ENCODE peak calls at places on chromosomes 13 and 19, in five cellular contexts. One of them, this sample, is unnamed.

GRCh38 chr19:35140898-35141626 is 2.0 kb upstream of the FXYD7 start:
- DNase-seq in mammary epithelial cell: peak; percentile 88
- DNase-seq in type B pancreatic cell: peak; percentile 94
- DNase-seq in heart left ventricle: peak; percentile 94
- DNase-seq in ascending aorta: peak; percentile 77
- DNase-seq in this sample: peak; percentile 94

GRCh38 chr13:45773236-45773635 is 71.1 kb downstream of the CBY2 start:
- DNase-seq in mammary epithelial cell: peak; percentile 65
- DNase-seq in type B pancreatic cell: no peak
- DNase-seq in heart left ventricle: no peak
- DNase-seq in ascending aorta: no peak
- DNase-seq in this sample: no peak

GRCh38 chr13:28447989-28448388 is 46.9 kb downstream of the FLT1 start:
- DNase-seq in mammary epithelial cell: no peak
- DNase-seq in type B pancreatic cell: no peak
- DNase-seq in heart left ventricle: no peak
- DNase-seq in ascending aorta: no peak
- DNase-seq in this sample: no peak

GRCh38 chr19:48842744-48843162 is 6.5 kb upstream of the HSD17B14 start:
- DNase-seq in mammary epithelial cell: no peak
- DNase-seq in type B pancreatic cell: no peak
- DNase-seq in heart left ventricle: no peak
- DNase-seq in ascending aorta: no peak
- DNase-seq in this sample: peak; percentile 52

GRCh38 chr13:50228527-50228926 is 213.3 kb downstream of the KCNRG start:
- DNase-seq in mammary epithelial cell: no peak
- DNase-seq in type B pancreatic cell: no peak
- DNase-seq in heart left ventricle: no peak
- DNase-seq in ascending aorta: no peak
- DNase-seq in this sample: no peak

GRCh38 chr13:90485441-90485840 is 862.0 kb upstream of the MIR17HG start:
- DNase-seq in mammary epithelial cell: peak; percentile 80
- DNase-seq in type B pancreatic cell: no peak
- DNase-seq in heart left ventricle: no peak
- DNase-seq in ascending aorta: no peak
- DNase-seq in this sample: no peak

GRCh38 chr13:74555291-74556001 is 421.2 kb upstream of the KLF12 start:
- DNase-seq in mammary epithelial cell: no peak
- DNase-seq in type B pancreatic cell: no peak
- DNase-seq in heart left ventricle: no peak
- DNase-seq in ascending aorta: no peak
- DNase-seq in this sample: no peak

GRCh38 chr13:32261567-32261966 is 53.6 kb downstream of the ZAR1L start:
- DNase-seq in mammary epithelial cell: peak; percentile 60
- DNase-seq in type B pancreatic cell: no peak
- DNase-seq in heart left ventricle: peak; percentile 92
- DNase-seq in ascending aorta: peak; percentile 43
- DNase-seq in this sample: peak; percentile 35

GRCh38 chr19:6214881-6215541 is 64.8 kb downstream of the MLLT1 start:
- DNase-seq in mammary epithelial cell: no peak
- DNase-seq in type B pancreatic cell: no peak
- DNase-seq in heart left ventricle: peak; percentile 23
- DNase-seq in ascending aorta: no peak
- DNase-seq in this sample: no peak

GRCh38 chr13:62997696-62998095 is 1582.0 kb upstream of the PCDH20 start:
- DNase-seq in mammary epithelial cell: no peak
- DNase-seq in type B pancreatic cell: no peak
- DNase-seq in heart left ventricle: no peak
- DNase-seq in ascending aorta: no peak
- DNase-seq in this sample: no peak

GRCh38 chr19:51458051-51458645 is at the start of gene SIGLEC8:
- DNase-seq in mammary epithelial cell: no peak
- DNase-seq in type B pancreatic cell: peak; percentile 43
- DNase-seq in heart left ventricle: no peak
- DNase-seq in ascending aorta: no peak
- DNase-seq in this sample: no peak

GRCh38 chr19:46860846-46861690 is at the start of gene ARHGAP35:
- DNase-seq in mammary epithelial cell: no peak
- DNase-seq in type B pancreatic cell: no peak
- DNase-seq in heart left ventricle: peak; percentile 45
- DNase-seq in ascending aorta: no peak
- DNase-seq in this sample: peak; percentile 34

GRCh38 chr13:89726690-89727435 is 1620.6 kb upstream of the MIR17HG start:
- DNase-seq in mammary epithelial cell: peak; percentile 95
- DNase-seq in type B pancreatic cell: no peak
- DNase-seq in heart left ventricle: no peak
- DNase-seq in ascending aorta: no peak
- DNase-seq in this sample: no peak

GRCh38 chr13:44374348-44374712 is 706 bp downstream of the SERP2 start:
- DNase-seq in mammary epithelial cell: no peak
- DNase-seq in type B pancreatic cell: no peak
- DNase-seq in heart left ventricle: no peak
- DNase-seq in ascending aorta: no peak
- DNase-seq in this sample: no peak

GRCh38 chr19:49939721-49940481 is 10.6 kb upstream of the NUP62 start:
- DNase-seq in mammary epithelial cell: no peak
- DNase-seq in type B pancreatic cell: no peak
- DNase-seq in heart left ventricle: no peak
- DNase-seq in ascending aorta: no peak
- DNase-seq in this sample: no peak

GRCh38 chr13:74978596-74978995 is 503.4 kb downstream of the TBC1D4 start:
- DNase-seq in mammary epithelial cell: peak; percentile 20
- DNase-seq in type B pancreatic cell: no peak
- DNase-seq in heart left ventricle: no peak
- DNase-seq in ascending aorta: no peak
- DNase-seq in this sample: no peak

GRCh38 chr13:27171244-27171829 is at the start of gene USP12:
- DNase-seq in mammary epithelial cell: peak; percentile 23
- DNase-seq in type B pancreatic cell: no peak
- DNase-seq in heart left ventricle: peak; percentile 35
- DNase-seq in ascending aorta: no peak
- DNase-seq in this sample: no peak

GRCh38 chr19:2542341-2543069 is 66.6 kb downstream of the GADD45B start:
- DNase-seq in mammary epithelial cell: no peak
- DNase-seq in type B pancreatic cell: no peak
- DNase-seq in heart left ventricle: no peak
- DNase-seq in ascending aorta: no peak
- DNase-seq in this sample: no peak

GRCh38 chr19:2546128-2547032 is 70.5 kb downstream of the GADD45B start:
- DNase-seq in mammary epithelial cell: no peak
- DNase-seq in type B pancreatic cell: no peak
- DNase-seq in heart left ventricle: peak; percentile 93
- DNase-seq in ascending aorta: peak; percentile 78
- DNase-seq in this sample: peak; percentile 78

GRCh38 chr19:2544576-2545415 is 68.9 kb downstream of the GADD45B start:
- DNase-seq in mammary epithelial cell: no peak
- DNase-seq in type B pancreatic cell: no peak
- DNase-seq in heart left ventricle: no peak
- DNase-seq in ascending aorta: no peak
- DNase-seq in this sample: no peak

GRCh38 chr19:2540646-2541454 is 64.9 kb downstream of the GADD45B start:
- DNase-seq in mammary epithelial cell: peak; percentile 94
- DNase-seq in type B pancreatic cell: peak; percentile 93
- DNase-seq in heart left ventricle: peak; percentile 95
- DNase-seq in ascending aorta: no peak
- DNase-seq in this sample: peak; percentile 92

GRCh38 chr19:2543463-2544442 is 67.8 kb downstream of the GADD45B start:
- DNase-seq in mammary epithelial cell: peak; percentile 96
- DNase-seq in type B pancreatic cell: peak; percentile 88
- DNase-seq in heart left ventricle: peak; percentile 98
- DNase-seq in ascending aorta: peak; percentile 87
- DNase-seq in this sample: peak; percentile 96
- TF ChIP-seq CTCF in mammary epithelial cell: peak; percentile 6
- TF ChIP-seq CTCF in type B pancreatic cell: no peak
- TF ChIP-seq CTCF in heart left ventricle: peak; percentile 58
- TF ChIP-seq CTCF in ascending aorta: peak; percentile 21
- TF ChIP-seq CTCF in this sample: no peak

GRCh38 chr13:78607409-78608253 is 4.3 kb upstream of the POU4F1 start:
- DNase-seq in mammary epithelial cell: no peak
- DNase-seq in type B pancreatic cell: no peak
- DNase-seq in heart left ventricle: no peak
- DNase-seq in ascending aorta: no peak
- DNase-seq in this sample: no peak

GRCh38 chr13:78603240-78603947 is at the start of gene POU4F1:
- DNase-seq in mammary epithelial cell: peak; percentile 47
- DNase-seq in type B pancreatic cell: no peak
- DNase-seq in heart left ventricle: no peak
- DNase-seq in ascending aorta: no peak
- DNase-seq in this sample: peak; percentile 25

GRCh38 chr13:78606471-78607408 is 3.4 kb upstream of the POU4F1 start:
- DNase-seq in mammary epithelial cell: no peak
- DNase-seq in type B pancreatic cell: no peak
- DNase-seq in heart left ventricle: no peak
- DNase-seq in ascending aorta: no peak
- DNase-seq in this sample: no peak

GRCh38 chr13:78602561-78603239 is 652 bp downstream of the POU4F1 start:
- DNase-seq in mammary epithelial cell: no peak
- DNase-seq in type B pancreatic cell: no peak
- DNase-seq in heart left ventricle: no peak
- DNase-seq in ascending aorta: no peak
- DNase-seq in this sample: no peak

DNA sequence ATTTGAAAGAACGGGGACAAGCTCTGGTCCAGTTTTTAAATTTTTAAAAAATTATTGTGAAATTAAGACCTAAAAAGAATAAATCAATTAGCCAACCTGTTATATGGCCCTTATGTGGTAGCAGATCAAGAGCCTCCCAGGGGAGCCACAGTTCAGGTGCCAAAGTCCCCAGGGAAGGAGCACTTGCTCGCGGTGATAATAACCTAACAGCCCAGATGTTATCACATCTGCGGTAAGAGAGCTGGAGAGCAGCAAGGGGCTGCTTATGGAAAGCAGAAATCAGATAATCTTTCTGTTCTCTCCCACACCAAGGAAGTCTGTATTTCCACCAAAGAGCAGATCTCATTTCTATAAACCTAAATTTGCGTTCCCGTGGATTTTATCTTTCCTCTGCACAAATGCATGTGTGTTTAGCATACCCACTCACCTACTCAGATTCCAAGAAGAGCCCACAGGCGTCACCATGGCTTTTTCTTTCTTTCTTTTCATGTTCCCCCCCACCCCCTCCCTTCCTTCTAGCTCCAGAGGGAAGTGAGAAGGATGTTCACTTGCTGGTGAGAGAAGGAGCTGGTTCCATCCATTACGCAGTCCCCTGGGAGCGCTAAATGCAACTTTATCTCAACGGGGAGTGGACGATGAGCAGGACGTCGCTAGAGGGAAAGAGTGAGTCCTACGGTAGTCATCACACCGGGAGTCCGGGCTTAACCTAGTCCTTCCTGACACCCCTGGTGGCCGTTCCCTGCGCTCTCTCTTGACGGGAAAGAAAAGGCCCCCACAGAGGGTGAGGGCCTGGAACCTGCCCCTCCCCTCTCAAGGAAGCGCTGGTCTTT is 1.6 kb upstream of the POU4F1 start:
- DNase-seq in mammary epithelial cell: peak; percentile 36
- DNase-seq in type B pancreatic cell: no peak
- DNase-seq in heart left ventricle: no peak
- DNase-seq in ascending aorta: no peak
- DNase-seq in this sample: no peak
- TF ChIP-seq CTCF in mammary epithelial cell: no peak
- TF ChIP-seq CTCF in type B pancreatic cell: peak; percentile 40
- TF ChIP-seq CTCF in heart left ventricle: no peak
- TF ChIP-seq CTCF in ascending aorta: no peak
- TF ChIP-seq CTCF in this sample: no peak

DNA sequence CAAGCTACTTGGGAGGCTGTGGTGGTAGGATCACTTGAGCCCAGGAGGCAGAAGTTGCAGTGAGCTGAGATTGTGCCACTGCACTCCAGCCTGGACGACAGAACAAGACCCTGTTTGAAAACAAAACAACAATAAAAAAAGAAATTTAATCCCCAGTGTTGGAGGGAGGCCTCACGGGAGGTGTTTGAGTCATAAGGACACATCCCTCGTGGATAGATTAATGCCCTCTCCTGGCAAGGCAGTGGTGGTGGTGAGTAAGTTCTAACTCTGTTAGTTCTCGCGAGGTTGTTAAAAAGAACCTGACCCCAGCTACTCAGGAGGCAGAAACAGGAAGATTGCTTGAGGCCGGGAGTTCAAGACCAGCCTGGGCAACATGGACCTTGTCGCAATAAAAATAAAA is 27.6 kb upstream of the SIN3B start:
- DNase-seq in mammary epithelial cell: peak; percentile 27
- DNase-seq in type B pancreatic cell: no peak
- DNase-seq in heart left ventricle: no peak
- DNase-seq in ascending aorta: no peak
- DNase-seq in this sample: no peak
- TF ChIP-seq CTCF in mammary epithelial cell: no peak
- TF ChIP-seq CTCF in type B pancreatic cell: no peak
- TF ChIP-seq CTCF in heart left ventricle: no peak
- TF ChIP-seq CTCF in ascending aorta: no peak
- TF ChIP-seq CTCF in this sample: no peak

DNA sequence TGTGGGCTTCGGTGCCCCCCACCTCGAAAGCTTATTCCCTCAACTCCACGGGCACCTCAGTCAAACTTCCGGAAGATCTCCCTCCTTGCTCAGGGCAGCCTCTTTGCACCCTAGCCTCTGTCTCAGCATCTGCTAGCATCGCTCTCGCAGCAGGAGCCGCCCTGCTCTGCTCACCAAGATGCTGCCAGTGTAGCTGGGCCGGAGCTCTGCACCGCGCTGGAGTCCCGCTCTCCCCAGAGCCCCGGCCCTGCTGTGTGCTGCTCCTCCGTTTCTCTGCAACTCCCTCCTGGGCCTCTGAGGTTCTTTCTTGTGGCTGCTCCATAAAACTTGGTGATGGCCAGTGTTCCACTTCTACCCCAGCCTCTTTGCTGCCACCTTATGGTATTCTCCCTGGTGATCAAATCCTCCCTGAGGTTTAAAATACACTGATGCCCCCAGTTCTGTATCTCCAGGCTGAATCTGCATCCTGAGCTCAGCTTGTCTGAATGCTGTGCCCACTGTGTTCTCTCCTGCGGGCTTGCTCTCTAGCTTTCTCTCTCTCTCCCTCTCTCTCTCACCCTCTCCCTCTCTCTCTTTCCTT is 198.0 kb downstream of the UQCRFS1 start:
- DNase-seq in mammary epithelial cell: no peak
- DNase-seq in type B pancreatic cell: no peak
- DNase-seq in heart left ventricle: no peak
- DNase-seq in ascending aorta: no peak
- DNase-seq in this sample: no peak
- TF ChIP-seq CTCF in mammary epithelial cell: no peak
- TF ChIP-seq CTCF in type B pancreatic cell: no peak
- TF ChIP-seq CTCF in heart left ventricle: no peak
- TF ChIP-seq CTCF in ascending aorta: no peak
- TF ChIP-seq CTCF in this sample: no peak